ENCODE peak calls at places on chromosome X, in ten cellular contexts. One of them, this sample, is unnamed.

GRCh38 chrX:131068945-131069719 is 11.0 kb downstream of the ARHGAP36 start:
- DNase-seq in GM12891: peak
- DNase-seq in suprapubic skin: no peak
- DNase-seq in breast epithelium: no peak
- DNase-seq in HCT116: peak
- DNase-seq in GM12892: peak
- DNase-seq in K562: peak
- DNase-seq in GM12878: no peak
- DNase-seq in transverse colon: no peak
- DNase-seq in prostate gland: no peak
- DNase-seq in this sample: peak

GRCh38 chrX:101385795-101386541 is at the start of gene BTK:
- DNase-seq in breast epithelium: no peak
- DNase-seq in GM12892: no peak
- DNase-seq in GM12878: peak
- DNase-seq in GM12891: no peak
- DNase-seq in transverse colon: peak
- DNase-seq in suprapubic skin: no peak
- DNase-seq in prostate gland: no peak
- DNase-seq in HCT116: no peak
- DNase-seq in K562: peak
- DNase-seq in this sample: no peak

GRCh38 chrX:150763810-150764209 is 70.6 kb downstream of the MTMR1 start:
- DNase-seq in breast epithelium: no peak
- DNase-seq in GM12892: no peak
- DNase-seq in prostate gland: no peak
- DNase-seq in GM12891: no peak
- DNase-seq in K562: no peak
- DNase-seq in GM12878: no peak
- DNase-seq in HCT116: no peak
- DNase-seq in transverse colon: no peak
- DNase-seq in suprapubic skin: no peak
- DNase-seq in this sample: no peak

GRCh38 chrX:80876877-80877276 is 67.2 kb upstream of the BRWD3 start:
- DNase-seq in breast epithelium: no peak
- DNase-seq in GM12891: no peak
- DNase-seq in K562: no peak
- DNase-seq in transverse colon: no peak
- DNase-seq in prostate gland: no peak
- DNase-seq in suprapubic skin: no peak
- DNase-seq in GM12892: no peak
- DNase-seq in GM12878: peak
- DNase-seq in HCT116: peak
- DNase-seq in this sample: no peak

GRCh38 chrX:3599787-3600465 is 113.5 kb downstream of the PRKX start:
- DNase-seq in transverse colon: no peak
- DNase-seq in prostate gland: no peak
- DNase-seq in K562: no peak
- DNase-seq in HCT116: no peak
- DNase-seq in GM12878: no peak
- DNase-seq in breast epithelium: no peak
- DNase-seq in GM12892: no peak
- DNase-seq in suprapubic skin: no peak
- DNase-seq in GM12891: no peak
- DNase-seq in this sample: no peak

GRCh38 chrX:54494970-54495813 is 842 bp downstream of the FGD1 start:
- DNase-seq in K562: no peak
- DNase-seq in GM12878: no peak
- DNase-seq in transverse colon: no peak
- DNase-seq in suprapubic skin: no peak
- DNase-seq in GM12892: no peak
- DNase-seq in breast epithelium: no peak
- DNase-seq in HCT116: no peak
- DNase-seq in GM12891: no peak
- DNase-seq in prostate gland: no peak
- DNase-seq in this sample: no peak

GRCh38 chrX:118181030-118181429 is 64.4 kb upstream of the KLHL13 start:
- DNase-seq in prostate gland: no peak
- DNase-seq in transverse colon: no peak
- DNase-seq in suprapubic skin: no peak
- DNase-seq in K562: no peak
- DNase-seq in GM12892: no peak
- DNase-seq in GM12891: no peak
- DNase-seq in GM12878: no peak
- DNase-seq in breast epithelium: no peak
- DNase-seq in HCT116: no peak
- DNase-seq in this sample: no peak

GRCh38 chrX:1537031-1537715 is at the start of gene P2RY8:
- DNase-seq in HCT116: no peak
- DNase-seq in transverse colon: peak
- DNase-seq in prostate gland: no peak
- DNase-seq in K562: no peak
- DNase-seq in GM12892: peak
- DNase-seq in suprapubic skin: peak
- DNase-seq in GM12891: no peak
- DNase-seq in GM12878: peak
- DNase-seq in breast epithelium: no peak
- DNase-seq in this sample: no peak

GRCh38 chrX:138897621-138898492 is 186.3 kb upstream of the FGF13 start:
- DNase-seq in transverse colon: no peak
- DNase-seq in prostate gland: no peak
- DNase-seq in suprapubic skin: no peak
- DNase-seq in GM12878: no peak
- DNase-seq in GM12892: no peak
- DNase-seq in K562: no peak
- DNase-seq in breast epithelium: no peak
- DNase-seq in HCT116: no peak
- DNase-seq in GM12891: no peak
- DNase-seq in this sample: no peak

GRCh38 chrX:15447985-15448639 is 45.0 kb downstream of the PIR start:
- DNase-seq in GM12892: no peak
- DNase-seq in breast epithelium: no peak
- DNase-seq in GM12878: no peak
- DNase-seq in transverse colon: no peak
- DNase-seq in prostate gland: no peak
- DNase-seq in suprapubic skin: no peak
- DNase-seq in GM12891: no peak
- DNase-seq in K562: no peak
- DNase-seq in HCT116: no peak
- DNase-seq in this sample: no peak

DNA sequence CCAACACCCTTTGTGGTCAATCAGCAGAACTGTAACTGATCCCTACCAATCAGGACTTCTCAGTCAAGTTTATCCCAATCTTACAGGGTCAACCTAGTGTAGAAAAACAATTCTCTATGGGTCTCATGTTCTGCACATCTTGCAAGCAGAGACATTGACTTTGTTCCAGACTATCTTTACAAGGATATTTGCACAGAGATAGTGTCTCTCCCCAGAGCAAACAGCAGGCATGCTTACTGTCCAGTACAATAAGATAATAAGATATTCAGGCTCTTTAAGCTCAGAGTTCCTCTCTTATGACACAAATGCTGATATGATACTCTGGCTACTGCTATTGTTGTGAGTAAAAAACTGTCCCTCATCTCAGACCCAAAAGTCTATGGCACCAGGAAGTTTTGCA is 53.2 kb downstream of the ACSL4 start:
- DNase-seq in GM12892: no peak
- DNase-seq in GM12891: no peak
- DNase-seq in suprapubic skin: no peak
- DNase-seq in GM12878: no peak
- DNase-seq in transverse colon: no peak
- DNase-seq in breast epithelium: no peak
- DNase-seq in K562: no peak
- DNase-seq in prostate gland: peak
- DNase-seq in HCT116: no peak
- DNase-seq in this sample: no peak
- TF ChIP-seq POLR2A in GM12892: no peak
- TF ChIP-seq POLR2A in GM12891: no peak
- TF ChIP-seq POLR2A in suprapubic skin: no peak
- TF ChIP-seq POLR2A in GM12878: no peak
- TF ChIP-seq POLR2A in transverse colon: no peak
- TF ChIP-seq POLR2A in breast epithelium: no peak
- TF ChIP-seq POLR2A in K562: no peak
- TF ChIP-seq POLR2A in prostate gland: no peak
- TF ChIP-seq POLR2A in HCT116: no peak
- TF ChIP-seq POLR2A in this sample: no peak

DNA sequence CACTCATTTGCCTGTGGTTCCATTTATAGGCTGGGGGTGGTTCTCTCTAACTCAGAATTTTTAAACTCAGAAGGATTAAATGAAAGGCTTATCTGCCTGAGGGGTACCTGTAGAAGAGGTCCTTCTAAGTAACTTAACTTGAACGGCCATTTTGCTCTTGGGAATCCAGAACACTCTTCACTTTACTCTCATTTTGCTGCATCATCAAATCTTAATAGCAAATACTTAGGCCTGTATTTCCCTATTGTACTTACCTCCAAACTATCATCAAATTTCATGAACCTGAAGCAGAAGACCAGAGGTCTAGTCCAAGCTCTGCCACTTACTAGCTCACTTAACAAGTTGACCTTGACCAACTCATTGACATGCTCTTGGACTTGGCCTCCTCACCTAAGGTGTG is 70.4 kb downstream of the GRIA3 start:
- DNase-seq in suprapubic skin: no peak
- DNase-seq in GM12891: no peak
- DNase-seq in HCT116: no peak
- DNase-seq in prostate gland: no peak
- DNase-seq in GM12892: no peak
- DNase-seq in breast epithelium: no peak
- DNase-seq in K562: no peak
- DNase-seq in GM12878: no peak
- DNase-seq in transverse colon: no peak
- DNase-seq in this sample: no peak
- TF ChIP-seq POLR2AphosphoS5 in suprapubic skin: no peak
- TF ChIP-seq POLR2AphosphoS5 in GM12891: no peak
- TF ChIP-seq POLR2AphosphoS5 in HCT116: no peak
- TF ChIP-seq POLR2AphosphoS5 in prostate gland: no peak
- TF ChIP-seq POLR2AphosphoS5 in GM12892: no peak
- TF ChIP-seq POLR2AphosphoS5 in breast epithelium: no peak
- TF ChIP-seq POLR2AphosphoS5 in K562: no peak
- TF ChIP-seq POLR2AphosphoS5 in GM12878: no peak
- TF ChIP-seq POLR2AphosphoS5 in transverse colon: no peak
- TF ChIP-seq POLR2AphosphoS5 in this sample: no peak

GRCh38 chrX:71117358-71117757 is 1.0 kb upstream of the MED12 start:
- DNase-seq in transverse colon: no peak
- DNase-seq in HCT116: no peak
- DNase-seq in suprapubic skin: no peak
- DNase-seq in prostate gland: no peak
- DNase-seq in GM12892: no peak
- DNase-seq in K562: no peak
- DNase-seq in breast epithelium: no peak
- DNase-seq in GM12878: no peak
- DNase-seq in GM12891: no peak
- DNase-seq in this sample: no peak

GRCh38 chrX:71118985-71119535 is 664 bp downstream of the MED12 start:
- DNase-seq in transverse colon: no peak
- DNase-seq in GM12892: no peak
- DNase-seq in K562: no peak
- DNase-seq in breast epithelium: no peak
- DNase-seq in HCT116: no peak
- DNase-seq in GM12891: no peak
- DNase-seq in prostate gland: no peak
- DNase-seq in suprapubic skin: no peak
- DNase-seq in GM12878: no peak
- DNase-seq in this sample: no peak

DNA sequence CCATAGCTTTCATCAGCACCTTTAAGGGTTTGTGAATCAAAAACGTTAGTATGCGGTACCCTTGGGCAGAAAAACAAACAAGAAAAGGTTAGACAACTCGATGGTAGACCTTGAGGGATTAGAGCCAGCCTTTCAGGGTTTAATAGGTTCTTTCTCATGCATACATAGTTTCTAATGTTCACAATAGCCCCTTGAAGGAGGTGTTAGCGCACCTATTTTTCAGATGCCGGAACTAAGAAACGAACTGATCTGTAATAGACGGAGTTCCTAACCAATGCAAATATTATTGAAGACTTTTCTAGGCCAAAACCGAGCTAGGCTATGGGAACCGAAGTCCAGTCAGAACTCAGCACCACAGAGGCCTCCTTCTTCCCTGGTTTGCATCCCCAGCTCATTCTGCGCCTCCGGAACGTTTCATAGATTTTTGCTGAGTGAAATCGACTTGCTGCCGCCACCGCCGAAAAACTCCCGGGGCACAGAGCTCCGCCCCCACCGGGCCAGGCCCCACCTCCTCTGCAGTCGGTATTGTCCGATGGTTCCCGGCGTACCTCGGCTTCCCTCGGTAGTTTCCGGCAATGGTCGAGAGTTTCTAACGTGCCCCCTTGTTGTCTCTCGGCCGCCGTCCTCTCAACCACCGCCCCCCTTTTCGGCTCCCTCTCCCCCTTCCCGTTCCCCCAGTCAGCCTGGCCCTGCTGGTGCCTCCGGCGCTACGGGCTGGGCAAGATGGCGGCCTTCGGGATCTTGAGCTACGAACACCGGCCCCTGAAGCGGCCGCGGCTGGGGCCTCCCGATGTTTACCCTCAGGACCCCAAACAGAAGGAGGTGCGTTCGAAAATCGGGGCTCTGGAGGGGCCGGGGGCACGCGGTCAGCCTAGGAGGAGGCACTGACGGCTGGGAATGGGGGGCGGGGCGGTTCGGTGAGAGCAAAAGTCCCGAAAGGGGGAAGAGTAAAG is at the start of gene MED12:
- DNase-seq in K562: peak
- DNase-seq in prostate gland: peak
- DNase-seq in breast epithelium: peak
- DNase-seq in GM12878: peak
- DNase-seq in GM12892: peak
- DNase-seq in suprapubic skin: peak
- DNase-seq in HCT116: no peak
- DNase-seq in transverse colon: peak
- DNase-seq in GM12891: peak
- DNase-seq in this sample: no peak
- TF ChIP-seq POLR2A in K562: peak
- TF ChIP-seq POLR2A in prostate gland: peak
- TF ChIP-seq POLR2A in breast epithelium: no peak
- TF ChIP-seq POLR2A in GM12878: peak
- TF ChIP-seq POLR2A in GM12892: peak
- TF ChIP-seq POLR2A in suprapubic skin: no peak
- TF ChIP-seq POLR2A in HCT116: peak
- TF ChIP-seq POLR2A in transverse colon: peak
- TF ChIP-seq POLR2A in GM12891: peak
- TF ChIP-seq POLR2A in this sample: no peak

DNA sequence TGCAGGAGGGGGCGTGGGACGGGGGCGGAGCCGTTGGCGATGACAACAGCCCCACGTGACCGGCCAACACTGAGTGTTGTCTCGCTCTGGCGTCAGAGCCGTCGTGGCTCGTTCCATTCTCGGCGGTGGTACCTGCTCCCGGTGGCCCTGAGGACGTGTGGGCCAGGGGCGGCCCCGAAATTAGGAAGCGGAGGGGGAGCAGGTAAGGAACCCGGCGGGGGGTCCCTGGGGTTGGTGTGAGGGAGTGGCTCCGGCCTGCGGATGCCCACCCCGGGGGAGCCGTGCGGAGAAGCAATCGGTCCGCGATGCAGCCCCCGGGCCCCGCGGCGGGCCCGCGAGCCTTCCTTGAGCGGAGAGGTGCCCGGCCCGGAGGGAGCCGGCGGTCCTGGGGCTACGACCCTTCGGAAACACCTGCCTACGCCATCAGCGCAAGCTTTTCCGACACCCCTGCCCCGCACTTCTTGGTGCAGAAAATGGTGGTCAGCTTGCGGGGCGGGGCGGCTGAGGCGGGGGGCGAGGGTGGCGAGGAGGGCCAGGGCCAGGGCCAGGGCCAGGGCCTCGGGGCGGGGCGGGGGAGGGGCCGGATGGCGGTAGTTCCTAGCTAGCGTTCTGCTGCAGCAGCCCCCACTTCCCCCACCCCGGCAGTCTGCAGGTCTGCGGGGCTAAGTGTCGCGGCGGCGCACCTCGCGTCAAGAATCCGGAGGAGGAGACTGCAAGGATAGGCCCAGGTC is at the start of gene BEX4:
- DNase-seq in GM12878: no peak
- DNase-seq in prostate gland: peak
- DNase-seq in K562: peak
- DNase-seq in HCT116: peak
- DNase-seq in suprapubic skin: peak
- DNase-seq in transverse colon: peak
- DNase-seq in breast epithelium: peak
- DNase-seq in GM12892: peak
- DNase-seq in GM12891: peak
- DNase-seq in this sample: no peak
- TF ChIP-seq POLR2AphosphoS5 in GM12878: peak
- TF ChIP-seq POLR2AphosphoS5 in prostate gland: peak
- TF ChIP-seq POLR2AphosphoS5 in K562: peak
- TF ChIP-seq POLR2AphosphoS5 in HCT116: no peak
- TF ChIP-seq POLR2AphosphoS5 in suprapubic skin: no peak
- TF ChIP-seq POLR2AphosphoS5 in transverse colon: peak
- TF ChIP-seq POLR2AphosphoS5 in breast epithelium: peak
- TF ChIP-seq POLR2AphosphoS5 in GM12892: no peak
- TF ChIP-seq POLR2AphosphoS5 in GM12891: peak
- TF ChIP-seq POLR2AphosphoS5 in this sample: peak

This sample was measured in vagina.